ENCODE peak calls at places on chromosomes 16 and 17, in six cellular contexts. S is left ventricle myocardium inferior, E is dorsolateral prefrontal cortex, I is sigmoid colon, L is psoas muscle, D is fibroblast of villous mesenchyme. O is an unnamed sample.

GRCh38 chr16:68009157-68009735 is 6.5 kb downstream of the DPEP2NB start:
- DNase-seq in S (no peak), E (no peak), I (no peak), L (no peak), D (no peak), O (no peak)

GRCh38 chr16:13471036-13471435 is 448.9 kb upstream of the ERCC4 start:
- DNase-seq in S (no peak), E (no peak), I (no peak), L (no peak), D (no peak), O (no peak)

GRCh38 chr17:57675427-57675826 is 69.7 kb downstream of the CCDC182 start:
- DNase-seq in S (no peak), E (no peak), I (no peak), L (no peak), D (no peak), O (no peak)

GRCh38 chr16:82938108-82938507 is 311.3 kb downstream of the CDH13 start:
- DNase-seq in S (no peak), E (no peak), I (no peak), L (no peak), D (no peak), O (no peak)

GRCh38 chr17:33452797-33453196 is 159.7 kb upstream of the ASIC2 start:
- DNase-seq in S (no peak), E (no peak), I (no peak), L (no peak), D (no peak), O (no peak)

GRCh38 chr16:14284930-14285541 is 213.9 kb downstream of the MRTFB start:
- DNase-seq in S (peak; percentile 54), E (no peak), I (peak; percentile 86), L (peak; percentile 83), D (peak; percentile 71), O (peak; percentile 41)

GRCh38 chr16:7624871-7625766 is 292.5 kb downstream of the RBFOX1 start:
- DNase-seq in S (no peak), E (no peak), I (no peak), L (no peak), D (no peak), O (no peak)

GRCh38 chr16:9557266-9557665 is 465.8 kb downstream of the HAPSTR1 start:
- DNase-seq in S (no peak), E (no peak), I (no peak), L (no peak), D (no peak), O (no peak)

GRCh38 chr16:4327782-4328579 is 12.1 kb downstream of the GLIS2 start:
- DNase-seq in S (peak; percentile 83), E (peak; percentile 82), I (peak; percentile 93), L (peak; percentile 88), D (peak; percentile 85), O (peak; percentile 62)

GRCh38 chr16:3461120-3461519 is 17.6 kb downstream of the NAA60 start:
- DNase-seq in S (no peak), E (no peak), I (no peak), L (no peak), D (no peak), O (no peak)

GRCh38 chr16:2663553-2664521 is 18.5 kb upstream of the KCTD5 start:
- DNase-seq in S (no peak), E (no peak), I (no peak), L (no peak), D (peak; percentile 97), O (no peak)

GRCh38 chr17:80791758-80792284 is 199.8 kb upstream of the CHMP6 start:
- DNase-seq in S (no peak), E (peak; percentile 37), I (peak; percentile 93), L (peak; percentile 88), D (peak; percentile 98), O (peak; percentile 40)

GRCh38 chr16:24075929-24076716 is 180.0 kb upstream of the CACNG3 start:
- DNase-seq in S (no peak), E (no peak), I (no peak), L (no peak), D (no peak), O (no peak)

GRCh38 chr16:87391324-87391949 is 699 bp upstream of the MAP1LC3B start:
- DNase-seq in S (peak; percentile 77), E (peak; percentile 50), I (peak; percentile 89), L (peak; percentile 91), D (peak; percentile 60), O (peak; percentile 52)

GRCh38 chr17:51486091-51486490 is 225.7 kb downstream of the UTP18 start:
- DNase-seq in S (no peak), E (no peak), I (no peak), L (no peak), D (no peak), O (no peak)

GRCh38 chr16:85420501-85421337 is 192.4 kb upstream of the GSE1 start:
- DNase-seq in S (peak; percentile 47), E (no peak), I (peak; percentile 72), L (peak; percentile 85), D (peak; percentile 35), O (no peak)

GRCh38 chr16:82016268-82016667 is 5.0 kb upstream of the SDR42E1 start:
- DNase-seq in S (no peak), E (no peak), I (no peak), L (no peak), D (peak; percentile 74), O (no peak)

GRCh38 chr16:78353610-78354009 is 254.2 kb downstream of the WWOX start:
- DNase-seq in S (no peak), E (no peak), I (no peak), L (no peak), D (no peak), O (no peak)

GRCh38 chr16:85891033-85891775 is 7.8 kb upstream of the IRF8 start:
- DNase-seq in S (no peak), E (no peak), I (no peak), L (no peak), D (no peak), O (no peak)

GRCh38 chr16:55035037-55035436 is 104.4 kb downstream of the IRX5 start:
- DNase-seq in S (no peak), E (no peak), I (no peak), L (no peak), D (no peak), O (no peak)

GRCh38 chr17:55420067-55420775 is 1.4 kb downstream of the MMD start:
- DNase-seq in S (no peak), E (no peak), I (no peak), L (no peak), D (no peak), O (no peak)

GRCh38 chr16:81616321-81617020 is 162.6 kb upstream of the PLCG2 start:
- DNase-seq in S (peak; percentile 69), E (peak; percentile 66), I (peak; percentile 86), L (peak; percentile 82), D (peak; percentile 70), O (no peak)

GRCh38 chr17:18862011-18862410 is 4.1 kb downstream of the PRPSAP2 start:
- DNase-seq in S (no peak), E (no peak), I (no peak), L (no peak), D (no peak), O (no peak)

GRCh38 chr16:80526418-80527061 is 14.3 kb upstream of the DYNLRB2 start:
- DNase-seq in S (no peak), E (no peak), I (no peak), L (no peak), D (peak; percentile 68), O (no peak)

GRCh38 chr17:27530791-27531391 is 74.6 kb downstream of the KSR1 start:
- DNase-seq in S (no peak), E (no peak), I (peak; percentile 64), L (no peak), D (peak; percentile 79), O (no peak)

GRCh38 chr17:12977008-12977751 is 40.6 kb downstream of the ELAC2 start:
- DNase-seq in S (no peak), E (no peak), I (no peak), L (no peak), D (no peak), O (no peak)

DNA sequence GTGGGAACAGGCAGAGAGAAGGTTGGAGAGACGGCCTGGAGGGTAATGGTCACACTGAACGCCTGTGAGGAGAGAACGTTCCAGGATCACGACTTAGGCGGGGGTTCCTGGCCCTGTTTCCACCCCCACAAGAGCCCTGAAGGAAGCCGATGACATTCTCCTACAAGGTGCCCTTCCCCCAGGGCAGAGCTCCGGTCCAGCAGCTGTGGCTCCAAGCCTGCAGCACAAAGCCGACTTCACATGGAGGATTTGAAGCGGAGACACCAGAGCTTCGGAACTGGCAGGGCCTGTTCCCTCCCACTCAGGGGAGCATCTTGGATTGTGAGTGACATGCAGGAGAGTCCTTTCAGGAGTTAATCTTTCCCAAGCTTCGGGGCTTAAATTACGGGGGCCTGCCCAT is 5.0 kb downstream of the FADS6 start:
- DNase-seq in S (no peak), E (no peak), I (no peak), L (no peak), D (no peak), O (no peak)
- H3K4me3 ChIP-seq in S (no peak overlapping the region), E (no peak overlapping the region), I (no peak overlapping the region), L (no peak overlapping the region), D (no peak overlapping the region), O (no peak overlapping the region)

GRCh38 chr16:49281843-49282642 is 405 bp upstream of the CBLN1 start:
- DNase-seq in S (peak; percentile 83), E (peak; percentile 87), I (peak; percentile 88), L (peak; percentile 89), D (peak; percentile 11), O (peak; percentile 23)
- H3K4me3 ChIP-seq in S (peak overlapping the region; percentile 67), E (peak overlapping the region; percentile 72), I (peak overlapping the region; percentile 57), L (peak overlapping the region; percentile 67), D (no peak overlapping the region), O (peak overlapping the region; percentile 34)

GRCh38 chr16:58026705-58027340 is 1.3 kb downstream of the MMP15 start:
- DNase-seq in S (peak; percentile 27), E (no peak), I (no peak), L (no peak), D (no peak), O (no peak)
- H3K4me3 ChIP-seq in S (peak overlapping the region; percentile 84), E (peak overlapping the region; percentile 74), I (peak overlapping the region; percentile 78), L (peak overlapping the region; percentile 78), D (peak overlapping the region; percentile 64), O (peak overlapping the region; percentile 49)

GRCh38 chr16:11500720-11501346 is 85.9 kb downstream of the LITAF start:
- DNase-seq in S (no peak), E (no peak), I (no peak), L (peak; percentile 47), D (no peak), O (no peak)

GRCh38 chr16:11506816-11507305 is 79.9 kb downstream of the LITAF start:
- DNase-seq in S (no peak), E (no peak), I (no peak), L (peak; percentile 32), D (no peak), O (no peak)

GRCh38 chr16:11501583-11502138 is 85.1 kb downstream of the LITAF start:
- DNase-seq in S (no peak), E (no peak), I (no peak), L (peak; percentile 23), D (no peak), O (no peak)

GRCh38 chr16:11502239-11502638 is 84.5 kb downstream of the LITAF start:
- DNase-seq in S (no peak), E (no peak), I (no peak), L (no peak), D (no peak), O (no peak)

GRCh38 chr16:11503566-11503965 is 83.2 kb downstream of the LITAF start:
- DNase-seq in S (no peak), E (no peak), I (no peak), L (peak; percentile 43), D (no peak), O (no peak)
- H3K4me3 ChIP-seq in S (no peak overlapping the region), E (no peak overlapping the region), I (no peak overlapping the region), L (no peak overlapping the region), D (no peak overlapping the region), O (no peak overlapping the region)